ENCODE peak calls at places on chromosome 15, in four cellular contexts. One of them, this sample, is unnamed.

GRCh38 chr15:98035577-98036010 is 75.1 kb downstream of the ARRDC4 start:
- DNase-seq in choroid plexus epithelial cell: no peak
- DNase-seq in fibroblast of pulmonary artery: no peak
- DNase-seq in astrocyte of the cerebellum: no peak
- DNase-seq in this sample: no peak

GRCh38 chr15:100686725-100687488 is 84.5 kb downstream of the ASB7 start:
- DNase-seq in choroid plexus epithelial cell: peak; percentile 26
- DNase-seq in fibroblast of pulmonary artery: peak; percentile 66
- DNase-seq in astrocyte of the cerebellum: no peak
- DNase-seq in this sample: peak; percentile 90

GRCh38 chr15:30885814-30886213 is 17.9 kb upstream of the FAN1 start:
- DNase-seq in choroid plexus epithelial cell: peak; percentile 20
- DNase-seq in fibroblast of pulmonary artery: peak; percentile 21
- DNase-seq in astrocyte of the cerebellum: no peak
- DNase-seq in this sample: peak; percentile 11

GRCh38 chr15:79943820-79944219 is 27.2 kb downstream of the BCL2A1 start:
- DNase-seq in choroid plexus epithelial cell: peak; percentile 68
- DNase-seq in fibroblast of pulmonary artery: peak; percentile 22
- DNase-seq in astrocyte of the cerebellum: no peak
- DNase-seq in this sample: peak; percentile 10

GRCh38 chr15:70416851-70417250 is 319.1 kb upstream of the TLE3 start:
- DNase-seq in choroid plexus epithelial cell: peak; percentile 18
- DNase-seq in fibroblast of pulmonary artery: no peak
- DNase-seq in astrocyte of the cerebellum: no peak
- DNase-seq in this sample: no peak

GRCh38 chr15:58438956-58439355 is 7.2 kb downstream of the LIPC start:
- DNase-seq in choroid plexus epithelial cell: peak; percentile 77
- DNase-seq in fibroblast of pulmonary artery: peak; percentile 72
- DNase-seq in astrocyte of the cerebellum: no peak
- DNase-seq in this sample: peak; percentile 71

GRCh38 chr15:77975332-77976119 is 102.0 kb downstream of the TBC1D2B start:
- DNase-seq in choroid plexus epithelial cell: no peak
- DNase-seq in fibroblast of pulmonary artery: no peak
- DNase-seq in astrocyte of the cerebellum: no peak
- DNase-seq in this sample: no peak

GRCh38 chr15:99207672-99208071 is 41.7 kb downstream of the TTC23 start:
- DNase-seq in choroid plexus epithelial cell: peak; percentile 14
- DNase-seq in fibroblast of pulmonary artery: no peak
- DNase-seq in astrocyte of the cerebellum: no peak
- DNase-seq in this sample: no peak

GRCh38 chr15:56654624-56655023 is 78.7 kb downstream of the ZNF280D start:
- DNase-seq in choroid plexus epithelial cell: peak; percentile 50
- DNase-seq in fibroblast of pulmonary artery: peak; percentile 20
- DNase-seq in astrocyte of the cerebellum: no peak
- DNase-seq in this sample: peak; percentile 15

GRCh38 chr15:67707520-67708283 is 117.6 kb upstream of the SKOR1 start:
- DNase-seq in choroid plexus epithelial cell: no peak
- DNase-seq in fibroblast of pulmonary artery: no peak
- DNase-seq in astrocyte of the cerebellum: no peak
- DNase-seq in this sample: no peak

GRCh38 chr15:70376929-70377691 is 279.4 kb upstream of the TLE3 start:
- DNase-seq in choroid plexus epithelial cell: peak; percentile 45
- DNase-seq in fibroblast of pulmonary artery: peak; percentile 67
- DNase-seq in astrocyte of the cerebellum: peak; percentile 48
- DNase-seq in this sample: peak; percentile 68

GRCh38 chr15:58518626-58519025 is 86.8 kb downstream of the LIPC start:
- DNase-seq in choroid plexus epithelial cell: no peak
- DNase-seq in fibroblast of pulmonary artery: no peak
- DNase-seq in astrocyte of the cerebellum: no peak
- DNase-seq in this sample: no peak

GRCh38 chr15:67064607-67065530 is 533 bp upstream of the SMAD3 start:
- DNase-seq in choroid plexus epithelial cell: no peak
- DNase-seq in fibroblast of pulmonary artery: no peak
- DNase-seq in astrocyte of the cerebellum: no peak
- DNase-seq in this sample: no peak

GRCh38 chr15:101295607-101296225 is 668 bp upstream of the SNRPA1 start:
- DNase-seq in choroid plexus epithelial cell: peak; percentile 69
- DNase-seq in fibroblast of pulmonary artery: peak; percentile 14
- DNase-seq in astrocyte of the cerebellum: no peak
- DNase-seq in this sample: peak; percentile 13

GRCh38 chr15:70528816-70529215 is 234.5 kb downstream of the UACA start:
- DNase-seq in choroid plexus epithelial cell: no peak
- DNase-seq in fibroblast of pulmonary artery: no peak
- DNase-seq in astrocyte of the cerebellum: no peak
- DNase-seq in this sample: no peak

GRCh38 chr15:49044761-49045571 is 1.3 kb downstream of the SECISBP2L start:
- DNase-seq in choroid plexus epithelial cell: peak; percentile 19
- DNase-seq in fibroblast of pulmonary artery: no peak
- DNase-seq in astrocyte of the cerebellum: no peak
- DNase-seq in this sample: peak; percentile 29

GRCh38 chr15:74390552-74391288 is 23.3 kb upstream of the CYP11A1 start:
- DNase-seq in choroid plexus epithelial cell: no peak
- DNase-seq in fibroblast of pulmonary artery: no peak
- DNase-seq in astrocyte of the cerebellum: no peak
- DNase-seq in this sample: no peak

GRCh38 chr15:69583627-69584026 is 131.0 kb downstream of the RPLP1 start:
- DNase-seq in choroid plexus epithelial cell: no peak
- DNase-seq in fibroblast of pulmonary artery: no peak
- DNase-seq in astrocyte of the cerebellum: no peak
- DNase-seq in this sample: no peak

GRCh38 chr15:79209690-79210089 is 72.8 kb upstream of the ANKRD34C start:
- DNase-seq in choroid plexus epithelial cell: no peak
- DNase-seq in fibroblast of pulmonary artery: no peak
- DNase-seq in astrocyte of the cerebellum: no peak
- DNase-seq in this sample: no peak

GRCh38 chr15:75353604-75354003 is 6.8 kb downstream of the NEIL1 start:
- DNase-seq in choroid plexus epithelial cell: no peak
- DNase-seq in fibroblast of pulmonary artery: no peak
- DNase-seq in astrocyte of the cerebellum: no peak
- DNase-seq in this sample: no peak

GRCh38 chr15:90691982-90692773 is 25.0 kb upstream of the BLM start:
- DNase-seq in choroid plexus epithelial cell: no peak
- DNase-seq in fibroblast of pulmonary artery: no peak
- DNase-seq in astrocyte of the cerebellum: no peak
- DNase-seq in this sample: no peak

GRCh38 chr15:40360015-40360414 is 2.0 kb downstream of the DISP2 start:
- DNase-seq in choroid plexus epithelial cell: no peak
- DNase-seq in fibroblast of pulmonary artery: no peak
- DNase-seq in astrocyte of the cerebellum: no peak
- DNase-seq in this sample: no peak
- H3K4me3 ChIP-seq in choroid plexus epithelial cell: no peak overlapping the region
- H3K4me3 ChIP-seq in fibroblast of pulmonary artery: no peak overlapping the region
- H3K4me3 ChIP-seq in astrocyte of the cerebellum: no peak overlapping the region
- H3K4me3 ChIP-seq in this sample: no peak overlapping the region

GRCh38 chr15:63604281-63604680 is 7.1 kb downstream of the FBXL22 start:
- DNase-seq in choroid plexus epithelial cell: no peak
- DNase-seq in fibroblast of pulmonary artery: no peak
- DNase-seq in astrocyte of the cerebellum: no peak
- DNase-seq in this sample: no peak

GRCh38 chr15:63605036-63605435 is 7.8 kb downstream of the FBXL22 start:
- DNase-seq in choroid plexus epithelial cell: no peak
- DNase-seq in fibroblast of pulmonary artery: no peak
- DNase-seq in astrocyte of the cerebellum: no peak
- DNase-seq in this sample: no peak

GRCh38 chr15:63606333-63606732 is 9.1 kb downstream of the FBXL22 start:
- DNase-seq in choroid plexus epithelial cell: no peak
- DNase-seq in fibroblast of pulmonary artery: no peak
- DNase-seq in astrocyte of the cerebellum: no peak
- DNase-seq in this sample: no peak

GRCh38 chr15:63603516-63603915 is 6.3 kb downstream of the FBXL22 start:
- DNase-seq in choroid plexus epithelial cell: no peak
- DNase-seq in fibroblast of pulmonary artery: no peak
- DNase-seq in astrocyte of the cerebellum: no peak
- DNase-seq in this sample: no peak

GRCh38 chr15:63605816-63606215 is 8.6 kb downstream of the FBXL22 start:
- DNase-seq in choroid plexus epithelial cell: no peak
- DNase-seq in fibroblast of pulmonary artery: no peak
- DNase-seq in astrocyte of the cerebellum: no peak
- DNase-seq in this sample: no peak
- TF ChIP-seq CTCF in choroid plexus epithelial cell: no peak
- TF ChIP-seq CTCF in fibroblast of pulmonary artery: no peak
- TF ChIP-seq CTCF in astrocyte of the cerebellum: no peak
- TF ChIP-seq CTCF in this sample: no peak

GRCh38 chr15:92523176-92523575 is 129.5 kb downstream of the ST8SIA2 start:
- DNase-seq in choroid plexus epithelial cell: no peak
- DNase-seq in fibroblast of pulmonary artery: no peak
- DNase-seq in astrocyte of the cerebellum: no peak
- DNase-seq in this sample: no peak

GRCh38 chr15:92519709-92520108 is 126.0 kb downstream of the ST8SIA2 start:
- DNase-seq in choroid plexus epithelial cell: peak; percentile 18
- DNase-seq in fibroblast of pulmonary artery: no peak
- DNase-seq in astrocyte of the cerebellum: peak; percentile 87
- DNase-seq in this sample: no peak

GRCh38 chr15:92524161-92524560 is 130.5 kb downstream of the ST8SIA2 start:
- DNase-seq in choroid plexus epithelial cell: no peak
- DNase-seq in fibroblast of pulmonary artery: no peak
- DNase-seq in astrocyte of the cerebellum: no peak
- DNase-seq in this sample: no peak

GRCh38 chr15:92521624-92522008 is 127.9 kb downstream of the ST8SIA2 start:
- DNase-seq in choroid plexus epithelial cell: peak; percentile 93
- DNase-seq in fibroblast of pulmonary artery: peak; percentile 88
- DNase-seq in astrocyte of the cerebellum: peak; percentile 79
- DNase-seq in this sample: peak; percentile 74

DNA sequence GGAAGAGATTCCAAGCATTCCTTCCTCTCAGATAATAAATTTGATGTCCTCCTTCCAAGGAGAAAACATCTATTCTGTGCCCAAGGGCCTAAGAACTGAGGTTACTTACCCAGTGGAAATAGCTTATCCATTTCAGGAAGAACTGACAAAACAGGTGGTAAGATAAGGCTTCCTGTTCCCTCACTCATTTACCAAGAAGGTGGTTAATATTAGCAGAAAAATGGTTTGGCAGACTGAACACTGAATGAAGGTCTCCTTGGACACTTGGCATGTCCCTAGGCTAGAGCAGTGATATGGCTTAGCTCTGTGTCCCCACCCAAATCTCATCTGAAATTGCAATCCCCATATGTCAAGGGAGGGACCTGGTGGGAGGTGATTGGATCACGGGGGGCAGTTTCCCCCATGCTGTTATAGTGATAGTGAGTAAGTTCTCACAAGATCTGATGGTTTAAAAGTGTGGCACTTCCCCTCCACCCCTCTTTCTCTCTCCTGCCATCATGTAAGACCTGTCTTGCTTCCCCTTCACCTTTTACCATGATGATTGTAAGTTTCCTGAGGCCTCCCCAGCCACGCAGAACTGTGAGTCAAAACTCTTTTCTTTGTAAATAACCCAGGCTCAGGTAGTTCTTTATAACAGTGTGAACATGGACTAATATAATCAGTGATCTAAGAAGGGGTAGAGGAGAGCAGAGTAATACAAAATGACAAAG is 127.4 kb downstream of the ST8SIA2 start:
- DNase-seq in choroid plexus epithelial cell: no peak
- DNase-seq in fibroblast of pulmonary artery: no peak
- DNase-seq in astrocyte of the cerebellum: no peak
- DNase-seq in this sample: no peak
- H3K4me3 ChIP-seq in choroid plexus epithelial cell: no peak overlapping the region
- H3K4me3 ChIP-seq in fibroblast of pulmonary artery: no peak overlapping the region
- H3K4me3 ChIP-seq in astrocyte of the cerebellum: no peak overlapping the region
- H3K4me3 ChIP-seq in this sample: no peak overlapping the region

DNA sequence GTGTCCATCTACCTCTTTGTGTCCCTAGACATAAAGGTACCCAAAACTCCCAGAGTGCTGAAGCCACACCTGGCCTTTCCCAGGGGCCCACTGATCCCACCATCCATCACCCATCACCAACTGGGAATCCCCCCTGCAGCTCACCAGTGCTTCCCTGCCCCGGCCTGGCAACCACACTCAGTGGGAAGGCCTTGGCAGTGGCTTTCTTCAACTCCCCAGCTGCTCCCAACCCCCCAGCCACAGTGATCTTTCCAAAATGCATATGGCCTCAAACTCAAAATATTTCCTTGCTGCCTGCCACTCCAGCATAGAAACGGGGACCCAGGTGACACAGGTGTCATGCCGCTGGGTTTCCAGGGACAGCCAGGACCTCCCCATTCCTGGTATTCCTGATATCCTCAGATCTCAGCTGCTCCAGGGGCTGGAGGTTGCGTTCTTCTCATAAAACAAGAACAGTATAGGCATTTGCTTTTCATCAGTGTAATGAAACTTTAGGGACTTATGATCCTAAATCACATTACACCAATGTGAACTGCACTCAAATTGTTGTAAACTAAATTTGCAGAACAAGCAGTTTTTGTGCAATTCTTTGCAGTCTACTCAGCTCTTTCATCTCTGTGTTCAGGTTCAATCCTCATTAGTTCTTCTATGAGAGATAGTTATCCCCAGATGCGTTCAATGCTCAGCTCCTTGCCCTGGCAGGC is 1.3 kb downstream of the OCA2 start:
- DNase-seq in choroid plexus epithelial cell: no peak
- DNase-seq in fibroblast of pulmonary artery: no peak
- DNase-seq in astrocyte of the cerebellum: no peak
- DNase-seq in this sample: no peak
- TF ChIP-seq CTCF in choroid plexus epithelial cell: no peak
- TF ChIP-seq CTCF in fibroblast of pulmonary artery: no peak
- TF ChIP-seq CTCF in astrocyte of the cerebellum: no peak
- TF ChIP-seq CTCF in this sample: no peak

GRCh38 chr15:40327338-40327917 is 3.9 kb downstream of the INAFM2 start:
- DNase-seq in choroid plexus epithelial cell: no peak
- DNase-seq in fibroblast of pulmonary artery: no peak
- DNase-seq in astrocyte of the cerebellum: no peak
- DNase-seq in this sample: no peak

GRCh38 chr15:40323239-40323952 is at the start of gene INAFM2:
- DNase-seq in choroid plexus epithelial cell: peak; percentile 97
- DNase-seq in fibroblast of pulmonary artery: peak; percentile 96
- DNase-seq in astrocyte of the cerebellum: peak; percentile 79
- DNase-seq in this sample: peak; percentile 88

GRCh38 chr15:40325188-40325587 is 1.7 kb downstream of the INAFM2 start:
- DNase-seq in choroid plexus epithelial cell: no peak
- DNase-seq in fibroblast of pulmonary artery: no peak
- DNase-seq in astrocyte of the cerebellum: no peak
- DNase-seq in this sample: no peak

GRCh38 chr15:40323953-40324937 is 753 bp downstream of the INAFM2 start:
- DNase-seq in choroid plexus epithelial cell: no peak
- DNase-seq in fibroblast of pulmonary artery: no peak
- DNase-seq in astrocyte of the cerebellum: no peak
- DNase-seq in this sample: no peak

GRCh38 chr15:40325700-40326099 is 2.2 kb downstream of the INAFM2 start:
- DNase-seq in choroid plexus epithelial cell: no peak
- DNase-seq in fibroblast of pulmonary artery: no peak
- DNase-seq in astrocyte of the cerebellum: no peak
- DNase-seq in this sample: no peak
- H3K4me3 ChIP-seq in choroid plexus epithelial cell: no peak overlapping the region
- H3K4me3 ChIP-seq in fibroblast of pulmonary artery: peak overlapping the region; percentile 67
- H3K4me3 ChIP-seq in astrocyte of the cerebellum: no peak overlapping the region
- H3K4me3 ChIP-seq in this sample: no peak overlapping the region

DNA sequence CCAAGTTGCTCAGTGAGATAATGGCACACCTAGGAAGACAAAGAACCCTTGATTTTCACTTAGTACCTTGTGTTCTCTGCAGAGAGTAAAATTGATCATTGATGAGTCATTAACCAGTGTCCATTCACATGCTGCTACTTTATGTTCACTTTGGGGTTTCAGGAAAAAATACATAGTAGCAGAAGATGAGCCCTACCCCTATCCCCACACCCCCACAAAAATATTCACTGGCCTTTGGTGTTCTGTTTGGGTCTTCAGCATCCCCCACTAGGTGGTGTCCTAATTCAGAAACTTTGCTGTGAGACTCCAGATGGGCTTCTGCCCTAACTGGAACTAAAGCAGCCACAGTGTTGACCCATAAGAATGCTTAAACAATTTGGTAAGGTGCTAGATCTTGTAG is 178.8 kb downstream of the KLHL25 start:
- DNase-seq in choroid plexus epithelial cell: peak; percentile 76
- DNase-seq in fibroblast of pulmonary artery: peak; percentile 71
- DNase-seq in astrocyte of the cerebellum: no peak
- DNase-seq in this sample: peak; percentile 62
- TF ChIP-seq CTCF in choroid plexus epithelial cell: peak; percentile 76
- TF ChIP-seq CTCF in fibroblast of pulmonary artery: peak; percentile 65
- TF ChIP-seq CTCF in astrocyte of the cerebellum: peak; percentile 70
- TF ChIP-seq CTCF in this sample: peak; percentile 56

This sample was measured in fibroblast of the aortic adventitia.